ENCODE peak calls at places on chromosomes 6 and 20, in nine cellular contexts. J is GM23338; T is CD8-positive, alpha-beta T cell; X is lung; K is ovary; Z is stomach; O is fibroblast of lung; P is gastrocnemius medialis; E is cardiac muscle cell. L is an unnamed sample.

GRCh38 chr20:33793011-33793931 is 17.9 kb upstream of the CHMP4B start:
- DNase-seq in J (no peak), X (no peak), E (peak), T (no peak), P (peak), Z (no peak), O (no peak), K (no peak), L (no peak)

GRCh38 chr6:11231564-11232176 is 798 bp downstream of the NEDD9 start:
- DNase-seq in K (no peak), O (peak), P (no peak), T (no peak), X (no peak), Z (no peak), J (peak), E (no peak), L (no peak)

GRCh38 chr6:47690791-47691190 is 7.6 kb upstream of the ADGRF4 start:
- DNase-seq in Z (no peak), X (no peak), E (no peak), J (no peak), T (no peak), O (no peak), P (no peak), K (no peak), L (no peak)

GRCh38 chr20:10789386-10789785 is 115.6 kb upstream of the JAG1 start:
- DNase-seq in P (no peak), X (no peak), K (no peak), E (no peak), T (no peak), Z (no peak), O (no peak), J (no peak), L (no peak)

GRCh38 chr6:154479388-154480143 is 30.9 kb downstream of the CNKSR3 start:
- DNase-seq in J (no peak), E (peak), K (no peak), T (no peak), P (no peak), O (peak), X (no peak), Z (no peak), L (no peak)

GRCh38 chr6:132070356-132070755 is 119.2 kb upstream of the CCN2 start:
- DNase-seq in K (no peak), P (no peak), E (no peak), Z (no peak), T (no peak), J (no peak), X (no peak), O (peak), L (no peak)

GRCh38 chr6:106745824-106746610 is 116.6 kb downstream of the QRSL1 start:
- DNase-seq in P (no peak), K (no peak), T (no peak), J (no peak), O (no peak), E (no peak), X (no peak), Z (no peak), L (no peak)

GRCh38 chr6:147204843-147205311 is 660 bp downstream of the STXBP5 start:
- DNase-seq in K (no peak), O (peak), X (no peak), E (no peak), Z (no peak), T (no peak), P (no peak), J (no peak), L (no peak)

GRCh38 chr20:46359233-46359751 is 47.1 kb downstream of the ELMO2 start:
- DNase-seq in T (no peak), E (no peak), K (no peak), O (no peak), X (no peak), P (peak), J (no peak), Z (no peak), L (no peak)

GRCh38 chr6:74717591-74717990 is 488.3 kb downstream of the COL12A1 start:
- DNase-seq in P (no peak), J (no peak), X (no peak), E (no peak), T (no peak), O (no peak), Z (no peak), K (no peak), L (no peak)

GRCh38 chr20:48783533-48784272 is 44.1 kb downstream of the PREX1 start:
- DNase-seq in J (no peak), K (no peak), P (no peak), O (peak), Z (no peak), X (no peak), T (no peak), E (no peak), L (no peak)

GRCh38 chr6:692858-693736 is at the start of gene EXOC2:
- DNase-seq in O (peak), X (peak), J (peak), E (peak), T (peak), K (peak), P (peak), Z (peak), L (peak)

GRCh38 chr6:41519305-41519747 is 26.9 kb upstream of the FOXP4 start:
- DNase-seq in O (no peak), J (no peak), X (no peak), Z (peak), E (no peak), K (no peak), T (no peak), P (no peak), L (no peak)

GRCh38 chr6:124055986-124056385 is 252.3 kb downstream of the NKAIN2 start:
- DNase-seq in O (no peak), E (no peak), K (no peak), P (no peak), J (no peak), X (no peak), T (no peak), Z (no peak), L (no peak)

GRCh38 chr20:18628330-18628941 is 40.6 kb downstream of the DTD1 start:
- DNase-seq in J (peak), Z (peak), T (no peak), E (no peak), K (no peak), P (no peak), O (no peak), X (no peak), L (no peak)

GRCh38 chr6:135871296-135871695 is 19.8 kb downstream of the PDE7B start:
- DNase-seq in J (no peak), X (no peak), K (no peak), O (no peak), Z (no peak), E (peak), T (no peak), P (no peak), L (no peak)

GRCh38 chr20:16215056-16215455 is 358.2 kb downstream of the KIF16B start:
- DNase-seq in E (no peak), J (peak), O (no peak), P (no peak), X (no peak), T (no peak), Z (no peak), K (no peak), L (no peak)

GRCh38 chr6:54878705-54879104 is 32.1 kb downstream of the FAM83B start:
- DNase-seq in P (no peak), E (no peak), X (no peak), T (no peak), Z (no peak), K (no peak), J (peak), O (peak), L (no peak)

GRCh38 chr6:163189609-163190008 is 224.9 kb upstream of the QKI start:
- DNase-seq in E (no peak), Z (no peak), O (no peak), K (no peak), T (no peak), P (no peak), J (no peak), X (no peak), L (no peak)

GRCh38 chr20:62272200-62272599 is 30.6 kb upstream of the ADRM1 start:
- DNase-seq in E (no peak), O (no peak), P (no peak), X (no peak), K (no peak), Z (no peak), J (peak), T (no peak), L (no peak)

GRCh38 chr6:15017251-15017650 is 228.6 kb upstream of the JARID2 start:
- DNase-seq in O (no peak), E (peak), X (no peak), P (no peak), K (peak), Z (no peak), T (no peak), J (peak), L (no peak)

GRCh38 chr6:113481910-113482309 is 375.2 kb upstream of the MARCKS start:
- DNase-seq in T (no peak), J (no peak), O (no peak), P (no peak), E (no peak), Z (no peak), K (no peak), X (no peak), L (no peak)

GRCh38 chr6:113103618-113104390 is 753.3 kb upstream of the MARCKS start:
- DNase-seq in Z (no peak), T (no peak), E (peak), J (no peak), K (no peak), P (no peak), O (peak), X (no peak), L (no peak)

DNA sequence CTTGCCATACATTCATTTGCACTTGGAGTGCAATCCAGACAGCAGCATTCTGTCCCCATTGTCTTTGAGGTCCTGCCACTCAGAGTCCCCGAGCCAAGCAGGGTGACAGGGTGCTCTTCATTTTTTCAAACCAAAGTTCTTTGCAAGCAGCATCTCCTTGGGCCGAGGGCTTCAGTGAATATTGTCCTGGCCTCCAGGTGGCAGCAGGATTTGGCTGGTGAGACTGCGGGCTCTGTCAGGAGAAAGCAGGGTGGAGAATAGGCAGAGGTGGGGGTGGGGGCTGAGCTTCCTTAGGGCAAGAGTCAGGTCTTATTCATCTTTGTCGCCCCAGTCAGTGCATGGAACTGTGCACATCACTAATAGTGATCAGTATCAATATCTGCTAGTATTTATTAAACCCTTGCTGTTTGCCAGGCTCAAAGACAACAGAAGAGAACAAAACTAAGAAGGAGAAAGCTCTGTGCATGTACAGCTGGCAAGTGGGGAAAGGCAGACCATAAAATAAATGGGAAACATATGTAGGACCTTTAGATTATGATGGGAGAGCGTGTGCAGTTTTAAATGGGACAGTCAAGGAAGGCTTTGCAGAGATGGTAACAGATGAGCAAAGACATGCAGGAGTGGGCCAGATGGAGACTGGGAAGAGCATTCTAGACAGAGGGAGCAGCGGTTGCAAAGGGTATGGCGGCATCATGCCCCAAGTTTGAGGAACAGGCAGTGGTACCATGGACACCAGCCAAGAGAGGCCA is 260.2 kb downstream of the NRN1 start:
- DNase-seq in X (no peak), T (no peak), Z (no peak), K (no peak), J (peak), P (no peak), E (no peak), O (no peak), L (no peak)
- TF ChIP-seq CTCF in X (no peak), T (no peak), Z (no peak), K (no peak), J (peak), P (peak), E (peak), O (peak), L (no peak)

GRCh38 chr6:133704371-133704770 is 184.5 kb upstream of the TCF21 start:
- DNase-seq in Z (no peak), K (no peak), E (no peak), O (peak), P (no peak), T (no peak), X (no peak), J (no peak), L (no peak)
- H3K27ac ChIP-seq in Z (no peak), K (no peak), E (no peak), O (peak), P (peak), T (no peak), X (no peak), J (no peak), L (peak)

DNA sequence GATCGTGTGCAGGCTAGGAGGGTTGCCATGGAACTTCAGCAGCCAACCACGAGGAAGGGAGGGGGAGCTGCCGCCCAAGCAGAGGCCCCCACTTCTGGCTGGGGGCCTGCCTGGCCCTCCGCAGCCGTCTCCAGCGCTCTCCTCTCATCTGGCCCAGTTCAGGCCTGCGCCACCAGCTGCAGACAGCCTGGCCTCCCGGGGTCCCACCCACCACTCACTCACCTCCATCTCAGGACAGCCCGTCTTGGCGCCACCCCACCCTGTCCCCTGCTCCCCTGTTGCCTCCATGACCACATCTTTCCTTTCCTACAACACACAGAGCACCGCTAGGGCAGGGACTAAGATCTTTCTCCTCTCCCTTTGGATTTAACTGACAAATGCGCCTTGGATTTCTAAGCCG is 98.7 kb downstream of the ANKRD60 start:
- DNase-seq in E (no peak), Z (no peak), P (no peak), O (no peak), T (no peak), X (no peak), K (peak), J (no peak), L (peak)
- TF ChIP-seq CTCF in E (no peak), Z (no peak), P (no peak), O (no peak), T (no peak), X (no peak), K (no peak), J (no peak), L (no peak)

DNA sequence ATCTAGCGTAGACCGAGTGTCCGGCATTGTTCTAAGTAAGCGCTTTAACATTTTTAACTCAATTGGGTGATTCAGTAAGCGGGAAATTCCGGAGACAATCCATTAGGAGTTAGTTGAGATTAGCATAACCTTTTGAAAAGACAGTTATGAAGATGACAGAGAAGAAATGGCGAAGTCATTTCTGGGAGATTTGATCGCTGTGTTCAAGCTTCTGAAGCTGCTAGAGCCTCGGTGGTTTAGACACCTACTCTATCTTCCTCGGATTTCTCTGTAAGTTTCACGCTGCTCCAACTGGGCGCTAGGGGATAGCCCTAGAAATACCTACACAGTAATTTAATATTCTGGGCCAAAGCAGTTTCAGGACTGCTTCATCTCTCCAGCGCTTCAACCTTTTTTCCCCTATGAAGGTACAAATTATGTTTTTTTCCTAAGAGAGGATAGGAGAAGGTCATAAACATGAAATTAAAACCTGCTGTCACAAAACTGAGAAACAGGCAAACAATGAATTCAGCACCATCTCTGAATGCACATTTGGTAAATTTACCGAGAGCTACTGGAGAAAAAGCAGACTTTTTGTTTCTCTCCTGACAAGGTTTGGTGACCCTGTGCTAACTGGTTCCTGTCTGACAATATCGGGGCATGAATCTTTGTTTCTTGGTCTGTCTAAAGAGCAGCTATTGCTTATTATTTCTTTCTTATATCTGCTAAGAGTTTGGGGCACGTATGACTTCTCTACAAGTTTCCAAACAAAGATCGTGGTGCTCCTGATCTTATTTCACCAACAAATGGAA is 22.4 kb downstream of the ZNF311 start:
- DNase-seq in P (no peak), K (no peak), E (peak), Z (no peak), O (peak), X (no peak), T (no peak), J (peak), L (peak)
- H3K27ac ChIP-seq in P (peak), K (no peak), E (peak), Z (peak), O (peak), X (peak), T (no peak), J (no peak), L (peak)

GRCh38 chr20:298755-299391 is 1.5 kb downstream of the ZCCHC3 start:
- DNase-seq in Z (no peak), T (no peak), O (no peak), J (no peak), X (no peak), E (no peak), P (no peak), K (no peak), L (no peak)

GRCh38 chr20:295804-296203 is 1.6 kb upstream of the ZCCHC3 start:
- DNase-seq in T (no peak), K (no peak), O (no peak), X (no peak), P (no peak), E (no peak), Z (no peak), J (no peak), L (no peak)

GRCh38 chr20:297925-298754 is 770 bp downstream of the ZCCHC3 start:
- DNase-seq in J (peak), P (peak), X (peak), O (peak), E (peak), T (peak), Z (peak), K (peak), L (peak)

GRCh38 chr20:294602-295001 is 2.8 kb upstream of the ZCCHC3 start:
- DNase-seq in Z (no peak), O (no peak), E (no peak), X (no peak), P (no peak), J (no peak), T (no peak), K (no peak), L (no peak)

GRCh38 chr20:297098-297924 is at the start of gene ZCCHC3:
- DNase-seq in T (peak), K (peak), Z (peak), O (peak), E (peak), P (peak), X (peak), J (peak), L (peak)
- TF ChIP-seq CTCF in T (no peak), K (no peak), Z (no peak), O (no peak), E (peak), P (no peak), X (no peak), J (no peak), L (peak)

GRCh38 chr6:52536424-52536916 is 40.4 kb downstream of the TRAM2 start:
- DNase-seq in J (no peak), K (no peak), X (no peak), T (no peak), O (no peak), Z (no peak), P (no peak), E (no peak), L (no peak)

GRCh38 chr6:52538252-52538905 is 38.5 kb downstream of the TRAM2 start:
- DNase-seq in X (no peak), E (no peak), P (no peak), O (no peak), T (no peak), Z (no peak), K (no peak), J (no peak), L (no peak)

GRCh38 chr6:52535711-52536423 is 41.0 kb downstream of the TRAM2 start:
- DNase-seq in Z (no peak), K (no peak), J (peak), P (no peak), T (no peak), O (no peak), E (no peak), X (no peak), L (no peak)

GRCh38 chr6:52538921-52539354 is 37.9 kb downstream of the TRAM2 start:
- DNase-seq in E (peak), J (no peak), T (no peak), P (no peak), X (no peak), O (no peak), K (no peak), Z (no peak), L (no peak)

GRCh38 chr6:52537001-52537753 is 39.7 kb downstream of the TRAM2 start:
- DNase-seq in X (no peak), P (no peak), Z (no peak), O (no peak), J (no peak), E (no peak), T (no peak), K (no peak), L (no peak)
- H3K27ac ChIP-seq in X (peak), P (no peak), Z (no peak), O (peak), J (no peak), E (no peak), T (no peak), K (no peak), L (no peak)

DNA sequence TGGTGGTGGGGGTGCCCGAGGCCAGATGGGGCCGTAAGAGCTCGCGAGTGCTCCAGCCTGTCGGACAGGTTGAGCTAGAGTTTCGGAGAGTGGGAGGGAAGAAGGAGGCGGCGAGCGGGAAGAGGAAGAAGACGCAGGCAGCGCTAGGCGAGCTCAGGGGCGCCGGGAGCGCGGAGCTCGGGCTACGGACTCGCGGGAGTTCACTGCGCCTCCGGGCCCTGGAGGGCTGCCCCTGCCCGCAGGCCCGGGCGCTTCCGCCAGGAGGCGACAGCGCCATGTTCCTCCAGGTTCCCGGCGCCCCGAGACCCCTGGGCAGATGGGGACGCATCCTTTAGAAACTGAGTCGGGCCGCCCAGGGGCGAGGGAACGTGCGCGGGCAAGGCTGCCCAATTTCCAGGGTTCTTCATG is 984 bp downstream of the TFAP2C start:
- DNase-seq in X (peak), P (no peak), E (peak), Z (peak), O (no peak), J (peak), K (peak), T (no peak), L (peak)
- TF ChIP-seq CTCF in X (no peak), P (no peak), E (peak), Z (no peak), O (peak), J (peak), K (no peak), T (no peak), L (peak)

GRCh38 chr6:23277521-23278227 is 708.3 kb downstream of the HDGFL1 start:
- DNase-seq in X (no peak), J (no peak), K (no peak), T (no peak), P (no peak), E (no peak), Z (no peak), O (no peak), L (no peak)
- H3K27ac ChIP-seq in X (no peak), J (no peak), K (no peak), T (no peak), P (no peak), E (no peak), Z (no peak), O (no peak), L (no peak)

GRCh38 chr20:1360094-1360493 is 31.2 kb upstream of the SDCBP2 start:
- DNase-seq in P (no peak), J (no peak), X (no peak), Z (no peak), T (no peak), O (no peak), K (no peak), E (no peak), L (no peak)
- TF ChIP-seq CTCF in P (no peak), J (peak), X (no peak), Z (no peak), T (no peak), O (peak), K (no peak), E (no peak), L (no peak)

GRCh38 chr20:50308166-50308512 is 117.5 kb downstream of the CEBPB start:
- DNase-seq in P (no peak), O (no peak), X (no peak), K (no peak), J (no peak), T (no peak), E (no peak), Z (no peak), L (no peak)
- H3K27ac ChIP-seq in P (peak), O (peak), X (peak), K (peak), J (no peak), T (no peak), E (no peak), Z (peak), L (peak)

L was measured in uterus.